ENCODE peak calls at places on chromosomes 2 and 18, in five cellular contexts. C, U, Q, A and I are unnamed samples. For H3K27me3, the result is how much of the 10 kb centered on the place peaks cover.

GRCh38 chr2:206556357-206556949 is 85.8 kb upstream of the FAM237A start:
- DNase-seq in C (no peak), U (no peak), Q (no peak), A (peak), I (peak)

GRCh38 chr2:39778233-39778632 is 825 bp downstream of the THUMPD2 start:
- DNase-seq in C (no peak), U (no peak), Q (no peak), A (no peak), I (no peak)

GRCh38 chr2:33616873-33617272 is 17.8 kb upstream of the FAM98A start:
- DNase-seq in C (no peak), U (no peak), Q (no peak), A (no peak), I (no peak)

GRCh38 chr2:17682098-17682857 is 71.3 kb downstream of the SMC6 start:
- DNase-seq in C (no peak), U (no peak), Q (no peak), A (no peak), I (no peak)

GRCh38 chr2:126518206-126518605 is 137.8 kb upstream of the GYPC start:
- DNase-seq in C (no peak), U (no peak), Q (no peak), A (no peak), I (no peak)

GRCh38 chr2:171086352-171087290 is 74.1 kb downstream of the TLK1 start:
- DNase-seq in C (peak), U (peak), Q (no peak), A (peak), I (peak)

GRCh38 chr2:230713331-230714121 is 884 bp downstream of the CAB39 start:
- DNase-seq in C (no peak), U (peak), Q (no peak), A (peak), I (peak)

GRCh38 chr2:11213975-11214374 is 58.7 kb downstream of the SLC66A3 start:
- DNase-seq in C (no peak), U (no peak), Q (no peak), A (no peak), I (no peak)

GRCh38 chr2:201200345-201200744 is 17.4 kb downstream of the CASP10 start:
- DNase-seq in C (no peak), U (no peak), Q (no peak), A (no peak), I (no peak)

GRCh38 chr18:79664525-79665125 is 15.0 kb upstream of the CTDP1 start:
- DNase-seq in C (peak), U (no peak), Q (no peak), A (no peak), I (no peak)

GRCh38 chr2:57890993-57891688 is 155.5 kb upstream of the VRK2 start:
- DNase-seq in C (no peak), U (no peak), Q (no peak), A (no peak), I (no peak)

DNA sequence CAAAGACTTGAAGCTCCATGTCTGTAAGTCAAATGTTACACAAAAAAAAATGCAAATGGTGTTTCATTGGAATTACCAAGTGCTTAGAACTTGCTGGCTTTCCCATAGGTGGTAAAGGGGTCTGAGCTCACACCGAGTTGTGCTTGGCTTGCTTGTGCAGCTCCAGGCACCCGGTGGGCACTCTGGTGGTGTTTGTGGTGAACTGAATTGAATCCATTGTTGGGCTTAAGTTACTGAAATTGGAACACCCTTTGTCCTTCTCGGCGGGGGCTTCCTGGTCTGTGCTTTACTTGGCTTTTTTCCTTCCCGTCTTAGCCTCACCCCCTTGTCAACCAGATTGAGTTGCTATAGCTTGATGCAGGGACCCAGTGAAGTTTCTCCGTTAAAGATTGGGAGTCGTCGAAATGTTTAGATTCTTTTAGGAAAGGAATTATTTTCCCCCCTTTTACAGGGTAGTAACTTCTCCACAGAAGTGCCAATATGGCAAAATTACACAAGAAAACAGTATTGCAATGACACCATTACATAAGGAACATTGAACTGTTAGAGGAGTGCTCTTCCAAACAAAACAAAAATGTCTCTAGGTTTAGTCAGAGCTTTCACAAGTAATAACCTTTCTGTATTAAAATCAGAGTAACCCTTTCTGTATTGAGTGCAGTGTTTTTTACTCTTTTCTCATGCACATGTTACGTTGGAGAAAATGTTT is 97.9 kb upstream of the IL1R2 start:
- DNase-seq in C (no peak), U (no peak), Q (no peak), A (peak), I (peak)
- H3K4me3 ChIP-seq in C (no peak), U (no peak), Q (no peak), A (no peak), I (no peak)

GRCh38 chr2:70769450-70769849 is 1.4 kb upstream of the ADD2 start:
- DNase-seq in C (no peak), U (no peak), Q (no peak), A (no peak), I (no peak)

GRCh38 chr2:70767094-70767698 is 804 bp downstream of the ADD2 start:
- DNase-seq in C (no peak), U (peak), Q (no peak), A (no peak), I (peak)

GRCh38 chr2:70767699-70768584 is at the start of gene ADD2:
- DNase-seq in C (no peak), U (peak), Q (no peak), A (peak), I (peak)

GRCh38 chr2:70766357-70767093 is 1.5 kb downstream of the ADD2 start:
- DNase-seq in C (no peak), U (no peak), Q (no peak), A (no peak), I (no peak)

GRCh38 chr2:70768585-70769085 is 635 bp upstream of the ADD2 start:
- DNase-seq in C (no peak), U (no peak), Q (no peak), A (no peak), I (no peak)
- H3K27me3 ChIP-seq in C (under half), U (under half), Q (under half), A (under half), I (under half)

GRCh38 chr2:15818186-15818795 is 122.1 kb upstream of the MYCN start:
- DNase-seq in C (no peak), U (no peak), Q (no peak), A (peak), I (no peak)
- H3K4me3 ChIP-seq in C (no peak), U (no peak), Q (no peak), A (no peak), I (no peak)

GRCh38 chr2:152097291-152098032 is 1.4 kb downstream of the CACNB4 start:
- DNase-seq in C (no peak), U (no peak), Q (no peak), A (peak), I (peak)
- H3K27me3 ChIP-seq in C (under half), U (under half), Q (under half), A (half or more), I (under half)

GRCh38 chr18:55875330-55875933 is 287.4 kb upstream of the TCF4 start:
- DNase-seq in C (no peak), U (no peak), Q (peak), A (no peak), I (no peak)
- H3K4me3 ChIP-seq in C (no peak), U (no peak), Q (no peak), A (no peak), I (no peak)

GRCh38 chr2:130759906-130760753 is 4.8 kb downstream of the AMER3 start:
- DNase-seq in C (no peak), U (peak), Q (no peak), A (no peak), I (peak)
- H3K27me3 ChIP-seq in C (under half), U (under half), Q (under half), A (half or more), I (under half)